ENCODE peak calls at places on chromosomes 6 and 20, in six cellular contexts. One of them, this sample, is unnamed.

GRCh38 chr6:164085552-164086325 is 671.2 kb downstream of the QKI start:
- DNase-seq in kidney glomerular epithelial cell: no peak
- DNase-seq in stimulated activated CD4-positive, alpha-beta T cell treated with anti-CD3 and anti-CD28 coated beads, Interleukin-15, amount 100 ng/mL, for 24 hours: no peak
- DNase-seq in KBM-7: no peak
- DNase-seq in iris pigment epithelial cell: peak
- DNase-seq in mucosa of gallbladder: peak
- DNase-seq in this sample: no peak

GRCh38 chr6:161242779-161243693 is 30.8 kb downstream of the AGPAT4 start:
- DNase-seq in kidney glomerular epithelial cell: no peak
- DNase-seq in stimulated activated CD4-positive, alpha-beta T cell treated with anti-CD3 and anti-CD28 coated beads, Interleukin-15, amount 100 ng/mL, for 24 hours: no peak
- DNase-seq in KBM-7: no peak
- DNase-seq in iris pigment epithelial cell: no peak
- DNase-seq in mucosa of gallbladder: no peak
- DNase-seq in this sample: no peak

GRCh38 chr6:62640749-62641148 is 354.7 kb upstream of the KHDRBS2 start:
- DNase-seq in kidney glomerular epithelial cell: no peak
- DNase-seq in stimulated activated CD4-positive, alpha-beta T cell treated with anti-CD3 and anti-CD28 coated beads, Interleukin-15, amount 100 ng/mL, for 24 hours: no peak
- DNase-seq in KBM-7: no peak
- DNase-seq in iris pigment epithelial cell: no peak
- DNase-seq in mucosa of gallbladder: no peak
- DNase-seq in this sample: no peak

GRCh38 chr6:36544228-36544627 is 3.1 kb downstream of the STK38 start:
- DNase-seq in kidney glomerular epithelial cell: no peak
- DNase-seq in stimulated activated CD4-positive, alpha-beta T cell treated with anti-CD3 and anti-CD28 coated beads, Interleukin-15, amount 100 ng/mL, for 24 hours: peak
- DNase-seq in KBM-7: peak
- DNase-seq in iris pigment epithelial cell: no peak
- DNase-seq in mucosa of gallbladder: no peak
- DNase-seq in this sample: no peak

GRCh38 chr6:38543022-38543421 is 96.7 kb downstream of the BTBD9 start:
- DNase-seq in kidney glomerular epithelial cell: no peak
- DNase-seq in stimulated activated CD4-positive, alpha-beta T cell treated with anti-CD3 and anti-CD28 coated beads, Interleukin-15, amount 100 ng/mL, for 24 hours: no peak
- DNase-seq in KBM-7: no peak
- DNase-seq in iris pigment epithelial cell: no peak
- DNase-seq in mucosa of gallbladder: no peak
- DNase-seq in this sample: no peak

GRCh38 chr20:21424846-21425245 is 27.5 kb upstream of the NKX2-4 start:
- DNase-seq in kidney glomerular epithelial cell: no peak
- DNase-seq in stimulated activated CD4-positive, alpha-beta T cell treated with anti-CD3 and anti-CD28 coated beads, Interleukin-15, amount 100 ng/mL, for 24 hours: no peak
- DNase-seq in KBM-7: no peak
- DNase-seq in iris pigment epithelial cell: no peak
- DNase-seq in mucosa of gallbladder: no peak
- DNase-seq in this sample: no peak

GRCh38 chr6:37702314-37702713 is 4.6 kb upstream of the MDGA1 start:
- DNase-seq in kidney glomerular epithelial cell: no peak
- DNase-seq in stimulated activated CD4-positive, alpha-beta T cell treated with anti-CD3 and anti-CD28 coated beads, Interleukin-15, amount 100 ng/mL, for 24 hours: no peak
- DNase-seq in KBM-7: peak
- DNase-seq in iris pigment epithelial cell: no peak
- DNase-seq in mucosa of gallbladder: no peak
- DNase-seq in this sample: no peak

GRCh38 chr20:11430652-11431051 is 487.0 kb upstream of the BTBD3 start:
- DNase-seq in kidney glomerular epithelial cell: no peak
- DNase-seq in stimulated activated CD4-positive, alpha-beta T cell treated with anti-CD3 and anti-CD28 coated beads, Interleukin-15, amount 100 ng/mL, for 24 hours: no peak
- DNase-seq in KBM-7: no peak
- DNase-seq in iris pigment epithelial cell: no peak
- DNase-seq in mucosa of gallbladder: no peak
- DNase-seq in this sample: no peak

GRCh38 chr6:44000164-44000842 is 126.9 kb downstream of the MRPL14 start:
- DNase-seq in kidney glomerular epithelial cell: no peak
- DNase-seq in stimulated activated CD4-positive, alpha-beta T cell treated with anti-CD3 and anti-CD28 coated beads, Interleukin-15, amount 100 ng/mL, for 24 hours: peak
- DNase-seq in KBM-7: peak
- DNase-seq in iris pigment epithelial cell: no peak
- DNase-seq in mucosa of gallbladder: peak
- DNase-seq in this sample: peak